ENCODE peak calls at places on chromosome 3, in six cellular contexts. F is stomach; C is activated T-cell treated with anti-CD3 and anti-CD28 coated beads for 24 hours; J is activated CD4-positive, alpha-beta T cell treated with anti-CD3 and anti-CD28 coated beads, Interleukin-2, amount 50 U/mL, for 4 hours; S is kidney epithelial cell; H is dorsolateral prefrontal cortex. U is an unnamed sample.

GRCh38 chr3:159764211-159765024 is 224.2 kb upstream of the IL12A start:
- DNase-seq in C (no peak), J (no peak), F (no peak), S (no peak), H (peak), U (no peak)

GRCh38 chr3:127662051-127662469 is 10.7 kb upstream of the ABTB1 start:
- DNase-seq in H (no peak), F (no peak), S (no peak), J (no peak), C (no peak), U (no peak)

GRCh38 chr3:143972155-143972494 is 502 bp downstream of the DIPK2A start:
- DNase-seq in C (peak), J (no peak), S (no peak), F (no peak), H (no peak), U (no peak)

GRCh38 chr3:40704224-40704623 is 179.5 kb downstream of the ZNF621 start:
- DNase-seq in C (no peak), H (no peak), F (no peak), J (no peak), S (no peak), U (no peak)

GRCh38 chr3:73245459-73245858 is 184.0 kb downstream of the EBLN2 start:
- DNase-seq in C (no peak), S (no peak), F (no peak), H (no peak), J (no peak), U (no peak)

GRCh38 chr3:172268896-172269295 is 179.4 kb downstream of the GHSR start:
- DNase-seq in S (no peak), H (no peak), F (no peak), C (no peak), J (no peak), U (no peak)

GRCh38 chr3:43534676-43535075 is 87.1 kb downstream of the ANO10 start:
- DNase-seq in S (no peak), C (no peak), F (no peak), H (no peak), J (no peak), U (no peak)

GRCh38 chr3:130645261-130645660 is 101.4 kb downstream of the PIK3R4 start:
- DNase-seq in J (no peak), F (no peak), H (no peak), C (no peak), S (no peak), U (no peak)

GRCh38 chr3:138435840-138436239 is 1.4 kb downstream of the ESYT3 start:
- DNase-seq in S (no peak), C (no peak), H (no peak), F (no peak), J (no peak), U (no peak)

GRCh38 chr3:194587438-194587931 is 45.7 kb downstream of the TMEM44 start:
- DNase-seq in J (no peak), H (peak), F (no peak), C (no peak), S (no peak), U (no peak)

GRCh38 chr3:25262322-25262721 is 165.7 kb upstream of the RARB start:
- DNase-seq in H (no peak), J (no peak), S (no peak), C (no peak), F (no peak), U (no peak)

GRCh38 chr3:14145670-14146380 is 21.0 kb downstream of the TMEM43 start:
- DNase-seq in C (no peak), H (no peak), S (no peak), F (no peak), J (no peak), U (no peak)

GRCh38 chr3:42705039-42705767 is 2.6 kb upstream of the HHATL start:
- DNase-seq in H (no peak), F (peak), C (no peak), S (no peak), J (no peak), U (no peak)

GRCh38 chr3:112973325-112974177 is 1.4 kb downstream of the CD200R1 start:
- DNase-seq in J (peak), S (no peak), C (peak), F (no peak), H (no peak), U (no peak)

GRCh38 chr3:100006570-100007271 is 107.6 kb downstream of the FILIP1L start:
- DNase-seq in C (no peak), H (no peak), F (no peak), J (no peak), S (no peak), U (no peak)

GRCh38 chr3:42515976-42516375 is 13.5 kb downstream of the VIPR1 start:
- DNase-seq in C (no peak), J (no peak), S (no peak), H (no peak), F (no peak), U (no peak)

GRCh38 chr3:160400048-160400630 is 689 bp downstream of the SMC4 start:
- DNase-seq in H (peak), S (no peak), J (peak), C (peak), F (peak), U (no peak)

GRCh38 chr3:73096169-73096568 is 34.7 kb downstream of the EBLN2 start:
- DNase-seq in S (no peak), H (no peak), F (no peak), J (no peak), C (no peak), U (no peak)

GRCh38 chr3:52529376-52530333 is 4.0 kb downstream of the NT5DC2 start:
- DNase-seq in F (peak), C (no peak), S (no peak), H (no peak), J (no peak), U (no peak)

GRCh38 chr3:131795382-131796085 is 239.3 kb downstream of the CPNE4 start:
- DNase-seq in J (no peak), F (no peak), S (no peak), C (no peak), H (no peak), U (no peak)

GRCh38 chr3:150407051-150407817 is 864 bp upstream of the TSC22D2 start:
- DNase-seq in S (no peak), F (no peak), H (peak), C (no peak), J (peak), U (no peak)

GRCh38 chr3:126731044-126731443 is 27.0 kb downstream of the CHCHD6 start:
- DNase-seq in J (no peak), F (no peak), C (no peak), S (no peak), H (no peak), U (no peak)

GRCh38 chr3:171044384-171044783 is 17.9 kb upstream of the SLC2A2 start:
- DNase-seq in J (no peak), S (no peak), H (no peak), F (no peak), C (no peak), U (no peak)

GRCh38 chr3:134601539-134602439 is 49.0 kb downstream of the KY start:
- DNase-seq in S (no peak), H (peak), C (no peak), J (no peak), F (no peak), U (no peak)

GRCh38 chr3:194906229-194906629 is 220.5 kb downstream of the FAM43A start:
- DNase-seq in C (no peak), F (no peak), J (no peak), H (no peak), S (no peak), U (no peak)

GRCh38 chr3:79684041-79684440 is 83.8 kb downstream of the ROBO1 start:
- DNase-seq in S (no peak), C (no peak), F (no peak), H (no peak), J (no peak), U (no peak)

GRCh38 chr3:38038447-38038911 is 529 bp upstream of the DLEC1 start:
- DNase-seq in F (no peak), J (peak), C (no peak), S (no peak), H (no peak), U (no peak)

GRCh38 chr3:74067296-74067695 is 442.6 kb upstream of the PDZRN3 start:
- DNase-seq in S (no peak), C (no peak), J (no peak), H (no peak), F (peak), U (no peak)

GRCh38 chr3:52182203-52182602 is 15.8 kb upstream of the ALAS1 start:
- DNase-seq in J (no peak), S (no peak), H (no peak), C (no peak), F (no peak), U (no peak)

GRCh38 chr3:139928708-139929505 is 6.1 kb upstream of the CLSTN2 start:
- DNase-seq in F (no peak), C (no peak), S (no peak), J (no peak), H (no peak), U (no peak)

GRCh38 chr3:126391631-126392030 is 3.1 kb upstream of the CFAP100 start:
- DNase-seq in S (no peak), C (no peak), J (no peak), F (peak), H (no peak), U (no peak)

GRCh38 chr3:155110996-155111901 is 31.1 kb downstream of the MME start:
- DNase-seq in J (no peak), H (no peak), C (no peak), F (no peak), S (no peak), U (no peak)

GRCh38 chr3:87069963-87070362 is 79.0 kb upstream of the VGLL3 start:
- DNase-seq in H (no peak), C (no peak), F (no peak), S (no peak), J (no peak), U (no peak)

GRCh38 chr3:177803495-177803894 is 606.2 kb upstream of the TBL1XR1 start:
- DNase-seq in S (no peak), C (no peak), H (no peak), F (no peak), J (no peak), U (no peak)

GRCh38 chr3:135226057-135226456 is 431.0 kb downstream of the EPHB1 start:
- DNase-seq in C (no peak), S (no peak), J (no peak), H (no peak), F (no peak), U (no peak)

GRCh38 chr3:179196098-179196497 is 47.9 kb downstream of the PIK3CA start:
- DNase-seq in H (no peak), J (no peak), S (peak), F (no peak), C (no peak), U (no peak)

GRCh38 chr3:42685363-42685881 is at the start of gene KLHL40:
- DNase-seq in F (no peak), C (no peak), J (no peak), H (no peak), S (no peak), U (no peak)